ENCODE peak calls at places on chromosomes 1 and 21, in nine cellular contexts. T, Q, F, Y, V, B, L, M and C are unnamed samples.

GRCh38 chr1:244437108-244437507 is 14.6 kb downstream of the ADSS2 start:
- DNase-seq in L (no peak), Q (peak), B (peak), Y (no peak), V (peak), F (no peak), T (no peak), M (no peak), C (peak)

GRCh38 chr1:113388621-113389355 is 1.5 kb upstream of the MAGI3 start:
- DNase-seq in L (peak), M (no peak), Q (no peak), B (no peak), V (no peak), Y (peak), F (no peak), T (no peak), C (no peak)

GRCh38 chr1:81208441-81208840 is 592.3 kb upstream of the ADGRL2 start:
- DNase-seq in T (no peak), Y (no peak), M (no peak), B (no peak), L (no peak), V (no peak), Q (no peak), F (no peak), C (no peak)

GRCh38 chr1:74356493-74356892 is 121.3 kb downstream of the TNNI3K start:
- DNase-seq in L (no peak), Y (no peak), F (no peak), Q (no peak), T (no peak), B (peak), V (no peak), M (no peak), C (peak)

GRCh38 chr1:170634293-170634692 is 29.6 kb upstream of the PRRX1 start:
- DNase-seq in Q (peak), M (no peak), F (no peak), L (no peak), V (no peak), Y (no peak), T (peak), B (peak), C (peak)

GRCh38 chr1:19661721-19662228 is 2.9 kb upstream of the HTR6 start:
- DNase-seq in Q (peak), B (peak), L (no peak), F (no peak), Y (no peak), T (no peak), M (no peak), V (peak), C (peak)

GRCh38 chr1:111733183-111733995 is 5.8 kb downstream of the INKA2 start:
- DNase-seq in Y (peak), F (no peak), M (no peak), T (peak), V (peak), Q (peak), B (peak), L (no peak), C (peak)

GRCh38 chr1:81254560-81254959 is 546.2 kb upstream of the ADGRL2 start:
- DNase-seq in Q (peak), L (no peak), M (no peak), F (no peak), V (peak), T (no peak), Y (no peak), B (no peak), C (no peak)

GRCh38 chr1:107739651-107740050 is 225.3 kb downstream of the VAV3 start:
- DNase-seq in L (no peak), V (no peak), T (no peak), Q (no peak), Y (no peak), B (no peak), F (no peak), M (no peak), C (no peak)

GRCh38 chr1:199463521-199464127 is 563.9 kb upstream of the NR5A2 start:
- DNase-seq in Q (peak), V (peak), M (no peak), Y (peak), L (peak), B (peak), F (peak), T (peak), C (peak)

GRCh38 chr1:2921970-2922686 is 99.1 kb upstream of the ACTRT2 start:
- DNase-seq in Q (no peak), B (no peak), F (no peak), V (no peak), L (peak), Y (peak), M (peak), T (no peak), C (no peak)

GRCh38 chr1:5456090-5456789 is 536.0 kb downstream of the NPHP4 start:
- DNase-seq in V (no peak), M (no peak), Y (no peak), Q (no peak), T (no peak), B (no peak), L (no peak), F (no peak), C (no peak)

GRCh38 chr1:73026114-73026513 is 743.8 kb upstream of the NEGR1 start:
- DNase-seq in F (no peak), T (no peak), B (no peak), L (no peak), Q (no peak), Y (no peak), V (no peak), M (no peak), C (no peak)

GRCh38 chr21:38984982-38985422 is 179.3 kb downstream of the ETS2 start:
- DNase-seq in M (no peak), L (no peak), T (peak), Y (no peak), B (peak), V (peak), Q (peak), F (no peak), C (peak)

GRCh38 chr1:196312739-196313138 is 295.5 kb downstream of the KCNT2 start:
- DNase-seq in T (no peak), B (no peak), Y (no peak), M (no peak), V (no peak), F (no peak), Q (no peak), L (no peak), C (no peak)

GRCh38 chr1:87826639-87827345 is 498.1 kb downstream of the LMO4 start:
- DNase-seq in L (no peak), B (peak), V (peak), M (peak), F (peak), Y (peak), Q (peak), T (peak), C (peak)

GRCh38 chr1:230459463-230459862 is 33.3 kb upstream of the PGBD5 start:
- DNase-seq in V (peak), Q (peak), F (no peak), T (no peak), Y (no peak), B (peak), M (no peak), L (no peak), C (peak)

GRCh38 chr1:36204347-36204909 is 19.8 kb upstream of the THRAP3 start:
- DNase-seq in Y (no peak), L (no peak), Q (no peak), M (peak), T (no peak), F (no peak), B (no peak), V (no peak), C (no peak)

GRCh38 chr21:45139473-45139872 is 65.1 kb downstream of the ADARB1 start:
- DNase-seq in T (no peak), Y (no peak), L (no peak), Q (no peak), V (no peak), B (no peak), M (no peak), F (no peak), C (no peak)

GRCh38 chr1:117171900-117172501 is 38.7 kb downstream of the VTCN1 start:
- DNase-seq in T (no peak), L (no peak), M (no peak), V (peak), F (no peak), B (peak), Y (no peak), Q (peak), C (peak)

GRCh38 chr1:58699011-58699762 is 675 bp downstream of the MYSM1 start:
- DNase-seq in Q (peak), L (no peak), Y (peak), V (peak), B (no peak), M (no peak), T (no peak), F (no peak), C (peak)

GRCh38 chr1:37753473-37754321 is 11.2 kb downstream of the EPHA10 start:
- DNase-seq in M (no peak), Q (no peak), B (no peak), L (no peak), Y (no peak), V (no peak), T (no peak), F (no peak), C (no peak)

GRCh38 chr1:44677201-44677520 is 2.6 kb downstream of the ARMH1 start:
- DNase-seq in V (peak), F (no peak), M (no peak), L (peak), B (peak), Q (peak), Y (no peak), T (no peak), C (peak)

GRCh38 chr1:22801753-22802152 is 91.1 kb downstream of the EPHB2 start:
- DNase-seq in F (no peak), Q (no peak), B (no peak), T (no peak), M (no peak), V (no peak), Y (no peak), L (no peak), C (no peak)

GRCh38 chr1:9724706-9725476 is 73.4 kb downstream of the PIK3CD start:
- DNase-seq in L (peak), T (no peak), Y (peak), Q (peak), V (peak), M (no peak), B (peak), F (no peak), C (peak)

GRCh38 chr1:178243119-178243518 is 149.2 kb downstream of the RASAL2 start:
- DNase-seq in M (no peak), Q (no peak), F (no peak), Y (no peak), V (no peak), B (no peak), L (no peak), T (no peak), C (no peak)

DNA sequence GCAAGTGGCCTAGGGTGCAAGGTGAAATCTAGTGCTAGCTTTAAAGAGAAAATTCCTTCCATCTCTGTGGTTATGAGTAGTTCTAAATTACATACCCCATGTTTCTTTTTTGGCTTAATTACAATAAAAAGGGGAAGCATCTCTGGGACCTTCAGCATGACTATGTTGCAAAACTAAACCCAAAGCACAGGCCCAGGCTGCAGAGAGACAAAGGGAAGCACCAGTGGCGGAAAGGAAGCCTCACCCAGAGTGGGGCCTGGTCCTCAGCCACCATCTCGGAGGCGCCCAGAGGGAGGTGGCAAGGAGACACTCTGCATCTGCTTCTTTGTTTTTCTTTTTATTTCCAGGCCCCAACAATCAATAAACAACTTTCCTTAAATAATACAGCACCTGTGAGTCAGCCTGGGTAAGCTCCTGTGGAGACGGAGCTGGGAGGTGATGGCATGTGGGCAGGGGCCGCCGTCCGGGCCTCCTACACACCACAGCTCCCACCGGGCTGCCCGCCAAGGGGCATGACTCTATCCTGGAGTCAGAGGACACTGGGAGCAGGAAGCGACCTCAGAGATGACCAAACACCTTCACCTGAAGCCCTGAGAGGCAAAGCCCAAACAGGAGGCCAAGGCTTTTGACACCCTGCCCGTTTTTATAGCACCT is 21.7 kb downstream of the ITPKB start:
- DNase-seq in Q (no peak), T (no peak), F (no peak), B (no peak), L (no peak), M (no peak), V (no peak), Y (no peak), C (no peak)
- H3K4me3 ChIP-seq in Q (no peak), T (no peak), F (no peak), B (no peak), L (no peak), M (no peak), V (no peak), Y (no peak), C (no peak)

DNA sequence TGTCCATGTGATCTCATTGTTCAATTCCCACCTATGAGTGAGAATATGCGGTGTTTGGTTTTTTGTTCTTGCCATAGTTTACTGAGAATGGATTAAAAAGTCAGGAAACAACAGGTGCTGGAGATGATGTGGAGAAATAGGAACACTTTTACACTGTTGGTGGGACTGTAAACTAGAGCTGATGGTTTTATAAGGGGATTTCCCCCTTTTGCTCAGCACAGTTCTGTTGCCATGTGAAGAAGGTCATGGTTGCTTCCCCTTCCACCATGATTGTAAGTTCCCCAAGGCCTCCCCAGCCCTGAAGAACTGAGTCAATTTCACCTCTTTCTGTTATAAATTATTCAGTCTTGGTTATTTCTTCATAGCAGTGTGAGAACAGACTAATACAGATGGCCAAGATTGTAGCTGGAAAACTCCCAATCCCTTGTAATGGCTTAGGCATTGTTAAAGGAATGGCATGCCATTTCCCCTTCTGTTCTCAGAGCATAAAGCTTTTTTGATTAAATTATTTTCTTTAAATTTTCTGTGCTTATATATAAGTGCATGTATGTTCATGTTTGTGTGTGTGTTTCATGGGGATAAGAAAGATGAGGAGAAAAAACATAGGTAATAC is 144.8 kb downstream of the BACH1 start:
- DNase-seq in F (no peak), M (no peak), T (peak), V (no peak), L (no peak), Y (no peak), B (no peak), Q (peak), C (no peak)
- TF ChIP-seq CTCF in F (no peak), M (no peak), T (no peak), V (no peak), L (no peak), Y (no peak), B (no peak), Q (no peak), C (no peak)

GRCh38 chr1:166197597-166197996 is 30.8 kb upstream of the FAM78B start:
- DNase-seq in V (no peak), Y (no peak), Q (no peak), M (no peak), T (no peak), L (no peak), F (no peak), B (no peak), C (no peak)

GRCh38 chr1:166197141-166197540 is 30.3 kb upstream of the FAM78B start:
- DNase-seq in B (no peak), L (no peak), Q (no peak), V (no peak), F (no peak), Y (no peak), M (no peak), T (no peak), C (no peak)

DNA sequence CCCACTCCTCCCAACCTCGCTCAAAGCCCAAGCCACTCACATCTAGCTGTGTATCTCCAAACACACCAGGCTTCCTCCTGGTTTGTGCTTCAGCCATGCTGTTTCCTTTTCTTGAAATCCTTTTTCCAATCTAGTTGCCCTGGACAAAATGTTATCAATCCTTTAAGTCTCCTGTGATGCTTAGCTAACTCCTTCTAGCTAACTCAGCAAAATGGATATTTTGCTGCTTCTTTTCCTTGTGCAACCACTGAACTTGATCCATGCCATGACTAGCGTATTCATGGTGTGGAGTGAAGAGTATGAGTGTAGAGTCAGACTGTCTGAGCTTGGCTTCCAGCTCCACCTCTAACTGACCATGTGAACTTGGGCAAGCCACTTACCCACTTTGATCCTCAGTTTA is 33.9 kb upstream of the FAM78B start:
- DNase-seq in B (no peak), Q (no peak), F (no peak), V (no peak), T (no peak), M (no peak), L (no peak), Y (no peak), C (no peak)
- H3K4me3 ChIP-seq in B (no peak), Q (no peak), F (no peak), V (no peak), T (no peak), M (no peak), L (no peak), Y (no peak), C (no peak)

GRCh38 chr1:153922076-153922837 is 515 bp downstream of the GATAD2B start:
- DNase-seq in T (no peak), F (no peak), Q (no peak), Y (peak), M (peak), L (peak), V (no peak), B (no peak), C (peak)
- TF ChIP-seq CTCF in T (no peak), F (no peak), Q (peak), Y (no peak), M (no peak), L (peak), V (peak), B (no peak), C (peak)